ENCODE peak calls at places on chromosomes 12 and 14, in eight cellular contexts. One of them, this sample, is unnamed.

GRCh38 chr12:19244312-19244711 is 114.8 kb downstream of the PLEKHA5 start:
- DNase-seq in NCI-H1436: no peak
- DNase-seq in activated CD8-positive, alpha-beta memory T cell treated with anti-CD3 and anti-CD28 coated beads, Interleukin-2, amount 50 U/mL, for 4 hours: no peak
- DNase-seq in upper lobe of left lung: no peak
- DNase-seq in T-helper 9 cell: no peak
- DNase-seq in activated T-cell treated with anti-CD3 and anti-CD28 coated beads, Interleukin-2, amount 50 U/mL, for 24 hours: no peak
- DNase-seq in left cardiac atrium: no peak
- DNase-seq in tibial artery: no peak
- DNase-seq in this sample: no peak

GRCh38 chr12:128798543-128799341 is 25.0 kb downstream of the SLC15A4 start:
- DNase-seq in left cardiac atrium: no peak
- DNase-seq in tibial artery: no peak
- DNase-seq in activated CD8-positive, alpha-beta memory T cell treated with anti-CD3 and anti-CD28 coated beads, Interleukin-2, amount 50 U/mL, for 4 hours: no peak
- DNase-seq in T-helper 9 cell: no peak
- DNase-seq in NCI-H1436: no peak
- DNase-seq in upper lobe of left lung: no peak
- DNase-seq in activated T-cell treated with anti-CD3 and anti-CD28 coated beads, Interleukin-2, amount 50 U/mL, for 24 hours: no peak
- DNase-seq in this sample: no peak

GRCh38 chr14:80095623-80096022 is 115.7 kb downstream of the DIO2 start:
- DNase-seq in tibial artery: no peak
- DNase-seq in NCI-H1436: no peak
- DNase-seq in left cardiac atrium: no peak
- DNase-seq in activated T-cell treated with anti-CD3 and anti-CD28 coated beads, Interleukin-2, amount 50 U/mL, for 24 hours: no peak
- DNase-seq in activated CD8-positive, alpha-beta memory T cell treated with anti-CD3 and anti-CD28 coated beads, Interleukin-2, amount 50 U/mL, for 4 hours: no peak
- DNase-seq in upper lobe of left lung: no peak
- DNase-seq in T-helper 9 cell: no peak
- DNase-seq in this sample: no peak

GRCh38 chr12:57811028-57811755 is 7.3 kb downstream of the AVIL start:
- DNase-seq in activated T-cell treated with anti-CD3 and anti-CD28 coated beads, Interleukin-2, amount 50 U/mL, for 24 hours: no peak
- DNase-seq in NCI-H1436: no peak
- DNase-seq in T-helper 9 cell: no peak
- DNase-seq in activated CD8-positive, alpha-beta memory T cell treated with anti-CD3 and anti-CD28 coated beads, Interleukin-2, amount 50 U/mL, for 4 hours: no peak
- DNase-seq in upper lobe of left lung: no peak
- DNase-seq in left cardiac atrium: no peak
- DNase-seq in tibial artery: peak
- DNase-seq in this sample: no peak

GRCh38 chr12:58225067-58225877 is 283.9 kb downstream of the ATP23 start:
- DNase-seq in tibial artery: no peak
- DNase-seq in activated T-cell treated with anti-CD3 and anti-CD28 coated beads, Interleukin-2, amount 50 U/mL, for 24 hours: no peak
- DNase-seq in left cardiac atrium: no peak
- DNase-seq in NCI-H1436: no peak
- DNase-seq in T-helper 9 cell: no peak
- DNase-seq in upper lobe of left lung: no peak
- DNase-seq in activated CD8-positive, alpha-beta memory T cell treated with anti-CD3 and anti-CD28 coated beads, Interleukin-2, amount 50 U/mL, for 4 hours: no peak
- DNase-seq in this sample: no peak

GRCh38 chr12:114414031-114414865 is 8.3 kb upstream of the TBX5 start:
- DNase-seq in activated T-cell treated with anti-CD3 and anti-CD28 coated beads, Interleukin-2, amount 50 U/mL, for 24 hours: no peak
- DNase-seq in T-helper 9 cell: no peak
- DNase-seq in tibial artery: no peak
- DNase-seq in upper lobe of left lung: no peak
- DNase-seq in left cardiac atrium: no peak
- DNase-seq in NCI-H1436: no peak
- DNase-seq in activated CD8-positive, alpha-beta memory T cell treated with anti-CD3 and anti-CD28 coated beads, Interleukin-2, amount 50 U/mL, for 4 hours: no peak
- DNase-seq in this sample: no peak

GRCh38 chr12:112175361-112176155 is 50.2 kb downstream of the TRAFD1 start:
- DNase-seq in left cardiac atrium: no peak
- DNase-seq in tibial artery: peak
- DNase-seq in activated CD8-positive, alpha-beta memory T cell treated with anti-CD3 and anti-CD28 coated beads, Interleukin-2, amount 50 U/mL, for 4 hours: no peak
- DNase-seq in activated T-cell treated with anti-CD3 and anti-CD28 coated beads, Interleukin-2, amount 50 U/mL, for 24 hours: no peak
- DNase-seq in upper lobe of left lung: no peak
- DNase-seq in T-helper 9 cell: no peak
- DNase-seq in NCI-H1436: no peak
- DNase-seq in this sample: no peak

GRCh38 chr14:70317969-70318634 is 41.4 kb downstream of the COX16 start:
- DNase-seq in upper lobe of left lung: no peak
- DNase-seq in T-helper 9 cell: no peak
- DNase-seq in NCI-H1436: peak
- DNase-seq in activated T-cell treated with anti-CD3 and anti-CD28 coated beads, Interleukin-2, amount 50 U/mL, for 24 hours: no peak
- DNase-seq in tibial artery: no peak
- DNase-seq in activated CD8-positive, alpha-beta memory T cell treated with anti-CD3 and anti-CD28 coated beads, Interleukin-2, amount 50 U/mL, for 4 hours: no peak
- DNase-seq in left cardiac atrium: no peak
- DNase-seq in this sample: no peak

GRCh38 chr12:83321971-83322370 is 635.3 kb downstream of the TMTC2 start:
- DNase-seq in activated CD8-positive, alpha-beta memory T cell treated with anti-CD3 and anti-CD28 coated beads, Interleukin-2, amount 50 U/mL, for 4 hours: no peak
- DNase-seq in T-helper 9 cell: no peak
- DNase-seq in upper lobe of left lung: no peak
- DNase-seq in tibial artery: no peak
- DNase-seq in activated T-cell treated with anti-CD3 and anti-CD28 coated beads, Interleukin-2, amount 50 U/mL, for 24 hours: no peak
- DNase-seq in left cardiac atrium: no peak
- DNase-seq in NCI-H1436: no peak
- DNase-seq in this sample: no peak

GRCh38 chr14:64966976-64967375 is 5.2 kb downstream of the RAB15 start:
- DNase-seq in activated CD8-positive, alpha-beta memory T cell treated with anti-CD3 and anti-CD28 coated beads, Interleukin-2, amount 50 U/mL, for 4 hours: no peak
- DNase-seq in activated T-cell treated with anti-CD3 and anti-CD28 coated beads, Interleukin-2, amount 50 U/mL, for 24 hours: no peak
- DNase-seq in upper lobe of left lung: peak
- DNase-seq in tibial artery: no peak
- DNase-seq in NCI-H1436: no peak
- DNase-seq in T-helper 9 cell: no peak
- DNase-seq in left cardiac atrium: no peak
- DNase-seq in this sample: no peak

This sample was measured in stimulated activated naive CD4-positive, alpha-beta T cell.